ENCODE peak calls at places on chromosome 13, in six cellular contexts. S is transverse colon, F is neural progenitor cell, L is adrenal gland, H is left ventricle myocardium inferior, Y is lower leg skin. W is an unnamed sample.

GRCh38 chr13:41490616-41491015 is 33.3 kb downstream of the RGCC start:
- DNase-seq in H (no peak), Y (no peak), S (no peak), F (no peak), L (no peak), W (no peak)

GRCh38 chr13:62875118-62875640 is 1459.5 kb upstream of the PCDH20 start:
- DNase-seq in Y (no peak), F (no peak), S (no peak), L (no peak), H (no peak), W (no peak)

GRCh38 chr13:30926781-30927180 is 5.7 kb upstream of the TEX26 start:
- DNase-seq in H (no peak), F (no peak), Y (no peak), S (no peak), L (no peak), W (no peak)

GRCh38 chr13:31328549-31329229 is 128.9 kb downstream of the B3GLCT start:
- DNase-seq in F (no peak), L (no peak), Y (no peak), S (no peak), H (no peak), W (no peak)

GRCh38 chr13:25886438-25887214 is 165.2 kb downstream of the SHISA2 start:
- DNase-seq in H (no peak), F (no peak), Y (no peak), L (no peak), S (no peak), W (no peak)

GRCh38 chr13:110017379-110017778 is 231.0 kb upstream of the IRS2 start:
- DNase-seq in H (no peak), Y (no peak), L (no peak), F (no peak), S (no peak), W (no peak)

GRCh38 chr13:67117010-67117550 is 113.1 kb downstream of the PCDH9 start:
- DNase-seq in Y (no peak), S (no peak), F (peak), H (no peak), L (no peak), W (no peak)

GRCh38 chr13:66162470-66162869 is 1067.7 kb downstream of the PCDH9 start:
- DNase-seq in F (no peak), S (no peak), Y (no peak), H (no peak), L (no peak), W (no peak)

GRCh38 chr13:45142440-45143345 is 22.4 kb downstream of the GTF2F2 start:
- DNase-seq in L (no peak), Y (no peak), F (peak), H (no peak), S (no peak), W (no peak)

GRCh38 chr13:74070065-74070464 is 64.1 kb downstream of the KLF12 start:
- DNase-seq in H (no peak), F (no peak), Y (no peak), L (no peak), S (no peak), W (no peak)

GRCh38 chr13:48531416-48532145 is 1.3 kb downstream of the RCBTB2 start:
- DNase-seq in S (no peak), H (no peak), Y (no peak), L (peak), F (peak), W (no peak)

GRCh38 chr13:110233181-110233641 is 73.7 kb downstream of the COL4A1 start:
- DNase-seq in L (no peak), S (no peak), F (no peak), H (peak), Y (peak), W (no peak)

GRCh38 chr13:51815848-51816247 is 11.9 kb upstream of the DHRS12 start:
- DNase-seq in S (no peak), L (no peak), F (no peak), Y (no peak), H (no peak), W (no peak)

GRCh38 chr13:37074703-37075102 is 15.2 kb upstream of the SUPT20H start:
- DNase-seq in L (no peak), Y (no peak), H (no peak), S (no peak), F (peak), W (no peak)

DNA sequence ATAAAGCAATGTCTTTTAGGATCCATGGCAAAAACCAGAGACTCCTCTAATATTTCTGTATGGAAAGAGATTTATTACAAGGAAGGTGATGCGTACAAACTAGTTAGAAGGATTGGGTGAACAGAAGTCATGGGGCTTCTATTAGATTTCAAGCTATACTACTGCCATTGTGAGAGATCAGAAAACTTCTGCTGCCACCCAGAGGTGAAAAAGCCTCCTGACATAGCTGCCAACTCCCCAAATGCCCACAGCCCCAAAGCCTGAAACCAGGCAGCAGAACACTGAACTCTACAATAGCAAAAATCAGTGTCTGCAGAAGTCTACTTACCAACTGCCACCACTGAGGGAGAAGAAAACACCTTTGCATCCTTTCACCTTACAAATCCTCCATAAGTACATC is 379.0 kb upstream of the MIR17HG start:
- DNase-seq in Y (no peak), S (no peak), L (no peak), F (peak), H (no peak), W (no peak)
- TF ChIP-seq CTCF in Y (no peak), S (no peak), L (no peak), F (peak), H (peak), W (peak)

DNA sequence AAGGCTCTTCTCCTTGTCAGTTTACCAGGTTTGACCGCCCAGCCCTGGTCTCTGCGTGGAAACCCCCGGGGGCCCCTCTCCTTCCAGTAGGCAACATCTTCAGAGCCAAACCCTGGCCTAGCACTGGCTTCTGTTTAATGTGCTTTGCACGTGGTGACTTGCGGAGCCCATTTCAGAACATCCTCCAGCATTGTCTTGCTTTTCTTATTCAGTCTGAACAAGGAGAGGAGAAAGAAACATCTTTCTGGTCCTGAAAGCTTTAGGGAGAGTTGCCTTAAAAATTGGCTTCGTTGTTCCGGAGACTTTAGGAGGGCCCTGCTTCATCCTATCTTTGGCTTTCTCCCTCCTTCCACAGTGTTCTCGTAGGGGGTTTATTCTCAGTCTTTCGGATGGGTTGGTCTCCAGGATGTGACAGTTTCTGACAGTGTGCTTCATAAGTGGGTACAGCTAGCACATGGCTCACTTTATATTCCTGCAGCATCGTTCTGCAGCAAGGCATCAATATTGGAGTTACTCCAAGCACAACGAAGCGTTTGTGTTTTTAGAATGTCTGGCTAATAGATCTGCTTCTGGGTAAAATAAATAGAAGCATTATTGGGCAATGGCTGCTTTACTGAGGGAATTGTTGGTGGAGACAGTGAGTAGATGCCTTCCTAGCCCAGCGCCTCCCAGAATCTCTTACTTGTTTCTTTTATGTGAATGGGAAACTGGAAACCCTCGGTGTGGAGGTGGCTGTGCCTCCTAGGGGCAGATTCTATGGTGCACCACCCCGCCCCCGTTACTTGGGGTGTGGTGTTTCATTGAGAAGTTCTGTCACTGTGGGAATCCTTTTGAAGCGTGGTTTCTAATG is 1.8 kb downstream of the FARP1 start:
- DNase-seq in Y (no peak), F (peak), L (peak), H (no peak), S (no peak), W (no peak)
- TF ChIP-seq CTCF in Y (no peak), F (peak), L (peak), H (no peak), S (no peak), W (peak)

DNA sequence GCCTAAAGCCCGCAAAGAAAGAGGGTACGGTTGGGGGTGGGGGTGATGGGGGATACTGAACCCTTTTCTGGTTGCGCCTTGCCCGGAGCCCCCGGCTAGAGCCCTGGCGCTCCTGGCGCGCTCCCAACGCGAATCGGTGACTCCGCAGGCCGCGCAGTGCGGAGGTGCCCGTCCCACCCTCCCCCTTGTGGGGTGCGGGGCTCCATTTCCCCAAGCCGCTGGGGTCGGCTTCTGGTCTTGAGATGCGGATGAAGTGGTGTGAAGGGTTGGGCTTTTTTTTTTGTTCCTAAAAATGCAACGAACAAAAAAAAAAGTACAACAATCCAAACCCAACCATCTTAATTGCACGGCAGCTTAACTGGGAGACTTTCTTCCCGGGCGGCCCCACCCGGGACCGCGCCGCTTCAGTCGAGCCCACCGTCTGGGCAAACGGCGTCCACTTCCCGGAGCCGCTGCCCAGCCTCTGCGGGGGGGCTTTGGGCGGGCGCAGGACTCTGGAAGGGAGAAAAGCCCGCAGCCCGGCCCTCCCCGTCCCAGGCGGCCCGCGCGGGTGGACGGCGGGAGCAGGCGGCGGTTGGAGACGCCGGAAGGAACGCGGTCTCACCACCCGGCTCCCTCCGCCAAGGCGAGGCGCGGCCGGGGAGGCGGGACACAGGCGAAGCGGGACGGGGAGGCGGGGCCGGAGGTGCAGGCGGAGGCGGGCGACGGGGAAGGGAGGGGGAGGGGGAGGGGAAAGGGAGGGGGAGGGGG is 501 bp upstream of the TRIM13 start:
- DNase-seq in S (peak), Y (peak), L (peak), H (peak), F (peak), W (peak)
- TF ChIP-seq CTCF in S (no peak), Y (no peak), L (no peak), H (no peak), F (no peak), W (peak)

DNA sequence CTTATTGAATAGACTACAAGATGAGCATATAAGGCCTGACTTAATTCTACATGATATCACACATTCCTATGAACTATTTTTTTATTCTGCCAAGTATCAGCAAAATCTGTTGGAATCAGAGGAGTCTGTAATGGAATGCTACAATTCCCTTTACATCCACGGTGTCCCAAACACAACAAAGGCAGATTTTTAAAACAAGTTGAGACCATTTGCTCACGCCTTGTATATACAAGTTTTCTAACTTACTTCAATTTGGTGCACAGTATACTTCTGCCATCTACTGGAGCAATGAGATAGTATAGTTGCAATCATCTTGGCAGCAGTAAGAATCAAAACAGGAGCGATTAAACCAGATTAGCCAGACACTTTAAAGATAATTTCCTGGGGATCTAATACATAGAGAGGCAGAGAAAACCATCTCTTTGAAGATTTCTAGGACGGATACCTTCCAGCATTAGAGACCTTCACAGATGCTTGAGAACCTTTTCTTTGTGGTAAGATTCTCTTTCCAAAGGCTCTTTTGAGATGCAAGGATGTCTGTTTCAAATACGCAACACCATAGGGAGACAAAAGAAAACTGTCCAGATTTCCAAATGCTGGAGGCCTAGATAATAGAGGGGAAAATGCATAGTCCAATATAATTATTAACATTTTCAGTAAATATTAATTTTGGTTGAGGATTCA is 302.0 kb upstream of the MIR17HG start:
- DNase-seq in L (no peak), Y (no peak), F (peak), H (no peak), S (no peak), W (no peak)
- TF ChIP-seq CTCF in L (no peak), Y (no peak), F (peak), H (no peak), S (no peak), W (peak)

GRCh38 chr13:49869514-49869913 is 66.6 kb downstream of the SPRYD7 start:
- DNase-seq in S (no peak), F (peak), L (no peak), H (no peak), Y (no peak), W (no peak)
- TF ChIP-seq CTCF in S (no peak), F (peak), L (no peak), H (peak), Y (no peak), W (peak)

DNA sequence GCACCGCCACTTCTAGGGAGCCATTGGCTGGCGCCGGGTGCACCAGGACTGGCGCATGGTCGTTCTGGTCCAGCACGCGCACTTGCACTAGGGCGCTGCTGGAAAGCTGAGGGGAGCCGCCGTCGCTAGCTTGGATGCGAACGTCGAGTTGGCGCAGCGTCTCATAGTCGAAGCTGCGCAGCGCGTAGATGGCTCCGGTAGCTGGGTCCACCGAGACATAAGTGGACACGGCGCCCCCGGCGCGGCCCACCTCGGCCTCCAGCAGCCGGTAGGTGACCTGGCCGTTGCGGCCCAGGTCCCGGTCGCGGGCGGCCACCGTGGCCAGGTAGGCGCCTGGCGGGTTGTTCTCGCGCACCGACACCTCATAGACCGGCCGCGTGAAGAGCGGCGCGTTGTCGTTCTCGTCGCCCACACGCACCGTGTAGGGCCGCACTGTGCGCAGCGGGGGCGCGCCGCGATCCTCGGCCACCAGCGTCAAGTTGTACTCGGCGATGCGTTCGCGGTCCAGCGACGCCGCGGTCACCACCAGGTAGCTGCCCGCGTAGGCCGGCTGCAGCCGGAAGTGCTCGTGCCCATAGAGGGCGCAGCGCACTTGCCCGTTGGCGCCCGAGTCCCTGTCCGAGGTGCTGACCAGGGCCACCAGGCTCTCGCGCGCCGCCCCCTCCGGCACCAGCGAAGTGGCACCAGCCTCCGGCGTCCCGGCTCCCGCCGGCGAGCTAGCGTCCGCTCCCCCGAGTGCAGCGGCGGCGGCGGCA is 1.7 kb downstream of the PCDH8 start:
- DNase-seq in H (peak), Y (no peak), S (peak), F (peak), L (peak), W (peak)
- TF ChIP-seq CTCF in H (peak), Y (no peak), S (peak), F (peak), L (no peak), W (peak)

GRCh38 chr13:20873348-20873747 is 29.2 kb downstream of the XPO4 start:
- DNase-seq in F (peak), S (no peak), H (no peak), Y (no peak), L (no peak), W (no peak)

GRCh38 chr13:20867408-20867807 is 35.1 kb downstream of the XPO4 start:
- DNase-seq in L (no peak), F (no peak), Y (no peak), S (no peak), H (no peak), W (no peak)

GRCh38 chr13:20870829-20871228 is 31.7 kb downstream of the XPO4 start:
- DNase-seq in L (no peak), H (no peak), Y (no peak), S (no peak), F (no peak), W (no peak)

DNA sequence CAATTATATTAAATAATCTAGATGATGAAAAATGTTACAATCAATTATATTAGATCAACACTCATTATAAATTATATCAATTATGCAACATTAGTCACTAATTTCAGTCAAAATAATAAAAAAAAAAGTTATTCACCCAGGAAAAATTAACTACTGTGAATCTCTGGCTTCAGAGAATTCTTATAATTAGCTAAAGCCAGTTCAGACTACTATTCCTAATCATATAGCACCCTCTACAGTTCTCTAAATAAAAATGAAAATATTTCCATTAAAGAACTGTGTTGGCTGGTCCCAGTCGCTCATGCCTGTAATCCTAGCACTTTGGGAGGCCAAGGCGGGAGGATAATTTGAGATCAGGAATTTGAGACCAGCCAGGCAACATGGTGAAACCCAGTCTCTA is 33.0 kb downstream of the XPO4 start:
- DNase-seq in H (no peak), F (no peak), Y (no peak), S (no peak), L (no peak), W (no peak)
- TF ChIP-seq CTCF in H (peak), F (no peak), Y (no peak), S (no peak), L (peak), W (peak)

W was measured in type B pancreatic cell.